ENCODE peak calls at places on chromosome 20, in seven cellular contexts. M is neural progenitor cell, P is PC-3, Q is OCI-LY7, F is GM23248, V is hepatocyte, E is GM23338. W is an unnamed sample.

GRCh38 chr20:38123021-38123587 is 42.0 kb downstream of the TGM2 start:
- DNase-seq in M (peak; percentile 11), P (no peak), Q (no peak), F (peak; percentile 73), V (peak; percentile 64), E (peak; percentile 21), W (no peak)

GRCh38 chr20:35561268-35561667 is 19.4 kb downstream of the ERGIC3 start:
- DNase-seq in M (peak; percentile 77), P (peak; percentile 63), Q (peak; percentile 82), F (peak; percentile 71), V (peak; percentile 53), E (peak; percentile 78), W (peak; percentile 37)

GRCh38 chr20:23010096-23010495 is 25.0 kb upstream of the SSTR4 start:
- DNase-seq in M (no peak), P (no peak), Q (no peak), F (no peak), V (no peak), E (no peak), W (no peak)

GRCh38 chr20:14449323-14449722 is 111.9 kb upstream of the FLRT3 start:
- DNase-seq in M (no peak), P (peak; percentile 91), Q (no peak), F (peak; percentile 43), V (no peak), E (no peak), W (no peak)

GRCh38 chr20:20210943-20211273 is 157.0 kb upstream of the INSM1 start:
- DNase-seq in M (no peak), P (no peak), Q (no peak), F (no peak), V (no peak), E (no peak), W (no peak)

GRCh38 chr20:10306440-10307358 is 88.1 kb downstream of the SNAP25 start:
- DNase-seq in M (no peak), P (peak; percentile 85), Q (no peak), F (peak; percentile 73), V (no peak), E (no peak), W (no peak)

GRCh38 chr20:10443936-10444335 is 8.8 kb downstream of the SLX4IP start:
- DNase-seq in M (no peak), P (no peak), Q (no peak), F (no peak), V (no peak), E (no peak), W (no peak)

GRCh38 chr20:688809-689208 is 13.2 kb upstream of the SCRT2 start:
- DNase-seq in M (peak; percentile 95), P (no peak), Q (no peak), F (peak; percentile 65), V (peak; percentile 14), E (peak; percentile 72), W (no peak)

GRCh38 chr20:19737025-19737424 is 21.0 kb upstream of the RIN2 start:
- DNase-seq in M (no peak), P (peak; percentile 92), Q (no peak), F (peak; percentile 91), V (peak; percentile 65), E (no peak), W (no peak)

GRCh38 chr20:31494131-31494530 is 19.0 kb downstream of the REM1 start:
- DNase-seq in M (peak; percentile 25), P (peak; percentile 72), Q (no peak), F (peak; percentile 60), V (peak; percentile 48), E (peak; percentile 96), W (peak; percentile 16)

GRCh38 chr20:48205786-48206185 is 420.5 kb upstream of the SULF2 start:
- DNase-seq in M (peak; percentile 86), P (no peak), Q (no peak), F (no peak), V (no peak), E (no peak), W (no peak)

GRCh38 chr20:20003088-20003954 is 13.8 kb upstream of the NAA20 start:
- DNase-seq in M (no peak), P (no peak), Q (no peak), F (peak; percentile 52), V (no peak), E (no peak), W (peak; percentile 62)

GRCh38 chr20:2244993-2245392 is 50.8 kb upstream of the TGM3 start:
- DNase-seq in M (peak; percentile 41), P (no peak), Q (no peak), F (no peak), V (no peak), E (peak; percentile 35), W (no peak)

GRCh38 chr20:768426-768978 is at the start of gene SLC52A3:
- DNase-seq in M (peak; percentile 51), P (peak; percentile 96), Q (no peak), F (no peak), V (peak; percentile 58), E (peak; percentile 80), W (no peak)

GRCh38 chr20:48052492-48052870 is 267.2 kb upstream of the SULF2 start:
- DNase-seq in M (no peak), P (peak; percentile 83), Q (no peak), F (peak; percentile 6), V (peak; percentile 19), E (no peak), W (no peak)

GRCh38 chr20:11101243-11101642 is 427.4 kb upstream of the JAG1 start:
- DNase-seq in M (no peak), P (peak; percentile 65), Q (no peak), F (peak; percentile 35), V (no peak), E (no peak), W (no peak)

GRCh38 chr20:38625896-38626295 is 24.3 kb downstream of the ARHGAP40 start:
- DNase-seq in M (no peak), P (no peak), Q (no peak), F (no peak), V (no peak), E (no peak), W (no peak)

GRCh38 chr20:32366380-32366779 is 8.2 kb downstream of the ASXL1 start:
- DNase-seq in M (no peak), P (no peak), Q (no peak), F (no peak), V (no peak), E (no peak), W (no peak)

GRCh38 chr20:4406627-4407026 is 315.1 kb upstream of the PRND start:
- DNase-seq in M (no peak), P (peak; percentile 69), Q (no peak), F (peak; percentile 96), V (peak; percentile 37), E (no peak), W (no peak)

GRCh38 chr20:44287272-44288097 is 23.5 kb downstream of the FITM2 start:
- DNase-seq in M (no peak), P (no peak), Q (no peak), F (no peak), V (no peak), E (no peak), W (no peak)

GRCh38 chr20:48846516-48847492 is 19.0 kb upstream of the PREX1 start:
- DNase-seq in M (peak; percentile 54), P (no peak), Q (peak; percentile 84), F (no peak), V (no peak), E (peak; percentile 82), W (no peak)

GRCh38 chr20:24643731-24644130 is 174.3 kb downstream of the SYNDIG1 start:
- DNase-seq in M (no peak), P (no peak), Q (no peak), F (peak; percentile 38), V (no peak), E (no peak), W (no peak)

GRCh38 chr20:32036716-32037355 is 15.2 kb upstream of the HCK start:
- DNase-seq in M (no peak), P (no peak), Q (peak; percentile 80), F (peak; percentile 58), V (no peak), E (no peak), W (no peak)

GRCh38 chr20:62301773-62302340 is 940 bp upstream of the ADRM1 start:
- DNase-seq in M (peak; percentile 97), P (peak; percentile 96), Q (peak; percentile 94), F (peak; percentile 99), V (peak; percentile 96), E (peak; percentile 96), W (peak; percentile 96)
- TF ChIP-seq EZH2phosphoT487 in M (no peak), P (no peak), Q (no peak), F (no peak), V (no peak), E (no peak), W (no peak)

DNA sequence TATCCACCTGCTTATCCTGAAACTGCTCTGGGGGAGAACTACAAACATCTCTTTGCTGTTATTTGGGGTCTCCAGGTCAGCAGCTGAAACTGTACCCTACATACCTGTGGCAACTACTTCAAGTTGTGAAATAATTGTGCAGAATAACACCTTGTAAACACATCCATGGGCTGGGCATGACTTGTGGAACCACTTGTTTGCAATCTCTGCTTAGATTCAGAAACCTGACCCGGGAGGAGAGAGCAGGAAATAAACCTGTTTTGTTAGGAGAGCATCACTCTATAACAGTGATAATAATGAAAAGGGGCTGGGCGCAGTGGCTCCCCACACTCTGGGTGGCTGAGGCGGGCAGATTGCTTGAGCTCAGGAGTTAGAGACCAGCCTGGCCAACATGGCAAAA is 183.1 kb downstream of the NFATC2 start:
- DNase-seq in M (no peak), P (peak; percentile 86), Q (no peak), F (no peak), V (no peak), E (no peak), W (no peak)
- H3K27ac ChIP-seq in M (no peak overlapping the region), P (peak overlapping the region; percentile 91), Q (no peak overlapping the region), F (no peak overlapping the region), V (no peak overlapping the region), E (no peak overlapping the region), W (no peak overlapping the region)

DNA sequence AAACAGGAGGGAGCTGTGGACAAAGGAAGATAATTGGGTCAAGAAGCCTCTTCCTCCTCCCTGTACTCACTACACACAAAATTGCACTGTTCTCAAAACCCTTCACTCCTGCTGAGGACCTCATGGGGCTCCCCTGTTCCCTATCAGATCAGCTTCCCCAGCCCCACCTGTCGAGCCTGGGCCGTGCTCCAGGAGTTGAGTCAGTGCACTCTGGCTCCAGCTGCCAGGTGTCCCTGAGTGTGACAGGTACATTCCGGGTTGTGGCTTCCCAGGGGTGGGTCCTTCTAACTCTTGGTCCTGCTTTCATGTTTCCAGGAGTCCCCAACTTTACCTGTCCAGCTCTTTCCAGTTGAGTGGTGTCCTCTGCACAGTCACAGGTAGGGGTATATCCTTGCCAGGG is 8.4 kb downstream of the RAB5IF start:
- DNase-seq in M (no peak), P (peak; percentile 71), Q (no peak), F (no peak), V (no peak), E (no peak), W (no peak)
- TF ChIP-seq EZH2phosphoT487 in M (no peak), P (no peak), Q (no peak), F (no peak), V (no peak), E (no peak), W (no peak)

GRCh38 chr20:46341374-46342044 is 33.2 kb upstream of the CDH22 start:
- DNase-seq in M (peak; percentile 72), P (no peak), Q (no peak), F (no peak), V (no peak), E (no peak), W (no peak)

GRCh38 chr20:46342451-46343357 is 34.4 kb upstream of the CDH22 start:
- DNase-seq in M (no peak), P (no peak), Q (no peak), F (no peak), V (no peak), E (no peak), W (no peak)

GRCh38 chr20:46342045-46342378 is 33.7 kb upstream of the CDH22 start:
- DNase-seq in M (no peak), P (no peak), Q (no peak), F (no peak), V (no peak), E (no peak), W (no peak)

GRCh38 chr20:46344488-46345162 is 36.3 kb upstream of the CDH22 start:
- DNase-seq in M (no peak), P (no peak), Q (no peak), F (no peak), V (no peak), E (no peak), W (no peak)

GRCh38 chr20:46343358-46344357 is 35.4 kb upstream of the CDH22 start:
- DNase-seq in M (no peak), P (peak; percentile 25), Q (no peak), F (no peak), V (no peak), E (no peak), W (no peak)
- H3K27ac ChIP-seq in M (no peak overlapping the region), P (no peak overlapping the region), Q (no peak overlapping the region), F (no peak overlapping the region), V (no peak overlapping the region), E (no peak overlapping the region), W (no peak overlapping the region)